ENCODE peak calls at places on chromosome 12, in four cellular contexts. One of them, this sample, is unnamed.

GRCh38 chr12:115506822-115507629 is 770.5 kb downstream of the MED13L start:
- DNase-seq in lower lobe of right lung: no peak
- DNase-seq in glutamatergic neuron: no peak
- DNase-seq in astrocyte of the cerebellum: no peak
- DNase-seq in this sample: no peak

GRCh38 chr12:1608783-1609119 is 14.4 kb upstream of the FBXL14 start:
- DNase-seq in astrocyte of the cerebellum: no peak
- DNase-seq in glutamatergic neuron: no peak
- DNase-seq in lower lobe of right lung: no peak
- DNase-seq in this sample: no peak

GRCh38 chr12:50090391-50090790 is 5.2 kb downstream of the SMARCD1 start:
- DNase-seq in astrocyte of the cerebellum: no peak
- DNase-seq in lower lobe of right lung: peak
- DNase-seq in glutamatergic neuron: no peak
- DNase-seq in this sample: no peak

GRCh38 chr12:121831571-121832235 is 27.0 kb downstream of the HPD start:
- DNase-seq in glutamatergic neuron: no peak
- DNase-seq in lower lobe of right lung: no peak
- DNase-seq in astrocyte of the cerebellum: no peak
- DNase-seq in this sample: no peak

GRCh38 chr12:58502236-58502635 is 418.1 kb downstream of the LRIG3 start:
- DNase-seq in glutamatergic neuron: no peak
- DNase-seq in lower lobe of right lung: no peak
- DNase-seq in astrocyte of the cerebellum: no peak
- DNase-seq in this sample: no peak

GRCh38 chr12:94676011-94676709 is 25.8 kb upstream of the TMCC3 start:
- DNase-seq in astrocyte of the cerebellum: no peak
- DNase-seq in lower lobe of right lung: peak
- DNase-seq in glutamatergic neuron: no peak
- DNase-seq in this sample: no peak

GRCh38 chr12:117236456-117237001 is 46.3 kb upstream of the FBXO21 start:
- DNase-seq in glutamatergic neuron: peak
- DNase-seq in lower lobe of right lung: peak
- DNase-seq in astrocyte of the cerebellum: peak
- DNase-seq in this sample: peak

GRCh38 chr12:58919271-58920101 is 818 bp downstream of the LRIG3 start:
- DNase-seq in glutamatergic neuron: no peak
- DNase-seq in astrocyte of the cerebellum: no peak
- DNase-seq in lower lobe of right lung: peak
- DNase-seq in this sample: no peak

GRCh38 chr12:132305991-132306884 is 23.2 kb downstream of the GALNT9 start:
- DNase-seq in glutamatergic neuron: peak
- DNase-seq in lower lobe of right lung: peak
- DNase-seq in astrocyte of the cerebellum: no peak
- DNase-seq in this sample: no peak

GRCh38 chr12:74171478-74171909 is 366.1 kb upstream of the ATXN7L3B start:
- DNase-seq in lower lobe of right lung: no peak
- DNase-seq in glutamatergic neuron: no peak
- DNase-seq in astrocyte of the cerebellum: no peak
- DNase-seq in this sample: no peak

GRCh38 chr12:18430425-18431048 is 169.2 kb downstream of the PIK3C2G start:
- DNase-seq in lower lobe of right lung: no peak
- DNase-seq in astrocyte of the cerebellum: peak
- DNase-seq in glutamatergic neuron: peak
- DNase-seq in this sample: peak

GRCh38 chr12:54301428-54302045 is 722 bp upstream of the NFE2 start:
- DNase-seq in glutamatergic neuron: no peak
- DNase-seq in astrocyte of the cerebellum: no peak
- DNase-seq in lower lobe of right lung: no peak
- DNase-seq in this sample: no peak

GRCh38 chr12:24798335-24798734 is 150.6 kb downstream of the BCAT1 start:
- DNase-seq in astrocyte of the cerebellum: no peak
- DNase-seq in lower lobe of right lung: no peak
- DNase-seq in glutamatergic neuron: no peak
- DNase-seq in this sample: no peak

GRCh38 chr12:125346361-125346760 is 281.1 kb downstream of the AACS start:
- DNase-seq in glutamatergic neuron: no peak
- DNase-seq in lower lobe of right lung: no peak
- DNase-seq in astrocyte of the cerebellum: no peak
- DNase-seq in this sample: no peak

GRCh38 chr12:125356111-125356510 is 290.9 kb downstream of the AACS start:
- DNase-seq in glutamatergic neuron: no peak
- DNase-seq in lower lobe of right lung: no peak
- DNase-seq in astrocyte of the cerebellum: no peak
- DNase-seq in this sample: no peak

GRCh38 chr12:125355614-125356013 is 290.4 kb downstream of the AACS start:
- DNase-seq in glutamatergic neuron: no peak
- DNase-seq in astrocyte of the cerebellum: no peak
- DNase-seq in lower lobe of right lung: no peak
- DNase-seq in this sample: no peak

GRCh38 chr12:125357561-125357960 is 292.3 kb downstream of the AACS start:
- DNase-seq in astrocyte of the cerebellum: no peak
- DNase-seq in glutamatergic neuron: no peak
- DNase-seq in lower lobe of right lung: no peak
- DNase-seq in this sample: no peak

DNA sequence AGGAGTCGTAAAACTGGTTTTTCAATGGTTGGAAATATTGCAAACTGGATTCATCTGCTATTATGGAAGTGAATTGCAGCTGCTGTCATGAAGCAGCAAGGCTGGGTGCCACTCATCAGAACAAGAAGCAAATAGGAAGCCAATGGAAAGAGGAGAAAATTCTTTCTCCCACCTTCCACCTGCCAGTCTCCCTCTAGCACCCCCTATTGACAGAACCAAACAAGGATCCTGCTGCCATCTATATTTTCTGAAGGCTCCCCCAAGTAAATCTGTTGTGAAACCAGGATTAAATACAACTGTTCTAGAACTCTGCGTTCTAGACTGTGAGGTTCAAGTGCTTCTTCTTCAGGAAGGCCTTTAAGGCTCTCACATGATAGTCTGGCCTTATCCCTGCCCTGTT is 286.6 kb downstream of the AACS start:
- DNase-seq in astrocyte of the cerebellum: no peak
- DNase-seq in lower lobe of right lung: no peak
- DNase-seq in glutamatergic neuron: no peak
- DNase-seq in this sample: no peak
- TF ChIP-seq CTCF in astrocyte of the cerebellum: no peak
- TF ChIP-seq CTCF in lower lobe of right lung: no peak
- TF ChIP-seq CTCF in glutamatergic neuron: no peak
- TF ChIP-seq CTCF in this sample: no peak

DNA sequence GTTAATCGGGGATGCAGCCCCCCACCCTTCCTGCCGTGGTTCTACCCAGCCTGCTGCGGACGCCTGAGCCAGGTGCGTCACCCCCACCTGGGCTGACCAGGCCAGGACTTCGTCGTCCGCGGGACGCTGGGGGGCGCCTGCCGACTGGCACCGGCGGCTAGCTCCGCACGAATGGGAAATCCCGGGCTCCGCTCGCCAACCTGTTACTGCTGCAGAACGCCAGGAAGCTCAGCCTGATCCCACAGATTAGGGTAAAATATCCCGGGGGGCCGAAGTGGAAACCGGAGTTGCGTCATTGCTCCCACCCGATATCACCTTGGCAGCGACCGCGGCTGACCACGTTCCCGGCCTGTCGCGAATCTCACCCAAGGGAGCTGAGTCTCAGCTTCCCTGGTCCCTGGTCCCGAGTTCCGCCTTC is 528 bp upstream of the VDR start:
- DNase-seq in astrocyte of the cerebellum: no peak
- DNase-seq in lower lobe of right lung: peak
- DNase-seq in glutamatergic neuron: peak
- DNase-seq in this sample: no peak
- TF ChIP-seq CTCF in astrocyte of the cerebellum: peak
- TF ChIP-seq CTCF in lower lobe of right lung: peak
- TF ChIP-seq CTCF in glutamatergic neuron: no peak
- TF ChIP-seq CTCF in this sample: peak

GRCh38 chr12:52404951-52405350 is 1.2 kb downstream of the KRT82 start:
- DNase-seq in astrocyte of the cerebellum: no peak
- DNase-seq in glutamatergic neuron: no peak
- DNase-seq in lower lobe of right lung: no peak
- DNase-seq in this sample: no peak

GRCh38 chr12:52403561-52403960 is 2.6 kb downstream of the KRT82 start:
- DNase-seq in lower lobe of right lung: no peak
- DNase-seq in glutamatergic neuron: no peak
- DNase-seq in astrocyte of the cerebellum: no peak
- DNase-seq in this sample: no peak

GRCh38 chr12:52407918-52408317 is 1.8 kb upstream of the KRT82 start:
- DNase-seq in glutamatergic neuron: no peak
- DNase-seq in lower lobe of right lung: no peak
- DNase-seq in astrocyte of the cerebellum: no peak
- DNase-seq in this sample: no peak

GRCh38 chr12:52402873-52403510 is 3.1 kb downstream of the KRT82 start:
- DNase-seq in lower lobe of right lung: no peak
- DNase-seq in astrocyte of the cerebellum: no peak
- DNase-seq in glutamatergic neuron: no peak
- DNase-seq in this sample: no peak

GRCh38 chr12:52405922-52406385 is at the start of gene KRT82:
- DNase-seq in lower lobe of right lung: no peak
- DNase-seq in astrocyte of the cerebellum: no peak
- DNase-seq in glutamatergic neuron: no peak
- DNase-seq in this sample: no peak
- TF ChIP-seq CTCF in lower lobe of right lung: no peak
- TF ChIP-seq CTCF in astrocyte of the cerebellum: no peak
- TF ChIP-seq CTCF in glutamatergic neuron: no peak
- TF ChIP-seq CTCF in this sample: no peak

GRCh38 chr12:110338754-110339153 is 57.7 kb downstream of the ATP2A2 start:
- DNase-seq in lower lobe of right lung: no peak
- DNase-seq in astrocyte of the cerebellum: no peak
- DNase-seq in glutamatergic neuron: no peak
- DNase-seq in this sample: no peak
- TF ChIP-seq CTCF in lower lobe of right lung: no peak
- TF ChIP-seq CTCF in astrocyte of the cerebellum: peak
- TF ChIP-seq CTCF in glutamatergic neuron: peak
- TF ChIP-seq CTCF in this sample: no peak

DNA sequence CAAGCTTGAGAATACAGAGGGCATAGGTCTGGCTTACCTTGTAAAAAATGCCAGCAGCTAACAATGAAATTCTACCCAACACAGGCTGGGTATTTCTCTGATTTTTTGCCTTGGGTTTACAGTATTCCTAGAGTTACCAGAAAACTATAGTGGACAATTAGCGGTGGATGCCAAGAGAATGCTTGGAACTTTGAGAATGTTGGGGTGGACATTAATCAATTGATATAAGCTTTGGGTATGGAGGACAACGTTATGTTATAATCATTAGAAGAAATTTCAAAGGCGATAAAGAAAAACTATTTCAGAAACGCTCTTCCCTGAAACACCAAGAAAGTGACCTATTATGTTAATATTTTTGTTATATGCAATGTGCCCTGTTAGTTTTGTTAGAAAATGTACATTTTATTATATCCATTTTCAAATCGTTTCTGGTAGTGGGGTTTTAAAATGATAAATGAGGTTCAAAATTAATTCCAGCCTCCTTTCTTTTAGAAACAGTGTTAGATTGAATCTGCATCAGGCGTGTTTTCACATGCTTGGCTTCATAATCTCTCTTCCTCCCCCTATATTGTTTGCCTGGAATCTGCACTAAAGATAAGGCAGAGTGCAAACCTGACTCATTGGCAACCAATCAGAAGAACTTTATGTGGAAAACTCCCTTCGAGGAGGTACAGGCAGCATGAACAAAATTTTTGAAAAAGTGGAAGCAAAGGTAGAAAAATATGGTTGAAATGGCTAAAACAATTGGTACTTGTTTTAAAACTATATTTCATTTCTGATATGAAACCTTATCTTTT is 1.4 kb upstream of the PTPRQ start:
- DNase-seq in lower lobe of right lung: no peak
- DNase-seq in astrocyte of the cerebellum: no peak
- DNase-seq in glutamatergic neuron: no peak
- DNase-seq in this sample: no peak
- TF ChIP-seq CTCF in lower lobe of right lung: no peak
- TF ChIP-seq CTCF in astrocyte of the cerebellum: no peak
- TF ChIP-seq CTCF in glutamatergic neuron: no peak
- TF ChIP-seq CTCF in this sample: no peak

DNA sequence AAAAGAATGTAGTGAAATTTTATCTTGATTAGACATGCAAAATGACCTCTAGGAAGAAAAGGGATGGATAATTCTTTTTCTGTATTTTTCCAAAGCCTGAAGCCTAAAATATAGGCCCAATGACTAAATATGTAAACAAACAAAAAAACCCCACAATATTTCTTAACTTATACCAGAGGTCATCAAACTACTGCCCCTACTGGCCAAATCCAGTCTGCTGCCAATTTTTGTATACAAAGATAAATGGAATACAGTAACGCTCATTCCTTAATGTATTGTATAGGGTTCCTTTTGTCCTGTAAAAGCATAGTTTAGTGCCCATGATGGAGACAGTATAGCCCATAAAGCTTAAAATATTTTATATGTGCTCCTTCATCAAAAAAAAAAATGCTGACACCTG is 145.7 kb upstream of the ALG10 start:
- DNase-seq in glutamatergic neuron: no peak
- DNase-seq in astrocyte of the cerebellum: no peak
- DNase-seq in lower lobe of right lung: no peak
- DNase-seq in this sample: no peak
- TF ChIP-seq CTCF in glutamatergic neuron: no peak
- TF ChIP-seq CTCF in astrocyte of the cerebellum: no peak
- TF ChIP-seq CTCF in lower lobe of right lung: no peak
- TF ChIP-seq CTCF in this sample: no peak

GRCh38 chr12:114396153-114396868 is 9.6 kb downstream of the TBX5 start:
- DNase-seq in lower lobe of right lung: no peak
- DNase-seq in glutamatergic neuron: no peak
- DNase-seq in astrocyte of the cerebellum: no peak
- DNase-seq in this sample: no peak

GRCh38 chr12:114399664-114400211 is 6.2 kb downstream of the TBX5 start:
- DNase-seq in lower lobe of right lung: no peak
- DNase-seq in glutamatergic neuron: peak
- DNase-seq in astrocyte of the cerebellum: no peak
- DNase-seq in this sample: peak

GRCh38 chr12:114395755-114396152 is 10.2 kb downstream of the TBX5 start:
- DNase-seq in lower lobe of right lung: no peak
- DNase-seq in astrocyte of the cerebellum: no peak
- DNase-seq in glutamatergic neuron: no peak
- DNase-seq in this sample: no peak

GRCh38 chr12:114397978-114398881 is 7.7 kb downstream of the TBX5 start:
- DNase-seq in glutamatergic neuron: no peak
- DNase-seq in astrocyte of the cerebellum: no peak
- DNase-seq in lower lobe of right lung: no peak
- DNase-seq in this sample: no peak

GRCh38 chr12:114396869-114397719 is 8.8 kb downstream of the TBX5 start:
- DNase-seq in glutamatergic neuron: no peak
- DNase-seq in lower lobe of right lung: no peak
- DNase-seq in astrocyte of the cerebellum: no peak
- DNase-seq in this sample: no peak
- TF ChIP-seq CTCF in glutamatergic neuron: no peak
- TF ChIP-seq CTCF in lower lobe of right lung: no peak
- TF ChIP-seq CTCF in astrocyte of the cerebellum: no peak
- TF ChIP-seq CTCF in this sample: no peak

GRCh38 chr12:71125515-71125914 is 32.3 kb downstream of the TSPAN8 start:
- DNase-seq in glutamatergic neuron: no peak
- DNase-seq in lower lobe of right lung: no peak
- DNase-seq in astrocyte of the cerebellum: no peak
- DNase-seq in this sample: no peak
- TF ChIP-seq CTCF in glutamatergic neuron: no peak
- TF ChIP-seq CTCF in lower lobe of right lung: no peak
- TF ChIP-seq CTCF in astrocyte of the cerebellum: no peak
- TF ChIP-seq CTCF in this sample: no peak

This sample was measured in AG04450.